ENCODE peak calls at places on chromosome 20, in seven cellular contexts. One of them, this sample, is unnamed.

GRCh38 chr20:48668451-48668946 is 159.3 kb downstream of the PREX1 start:
- DNase-seq in amygdala: peak
- DNase-seq in AG09309: no peak
- DNase-seq in effector CD8-positive, alpha-beta T cell: no peak
- DNase-seq in C1 segment of cervical spinal cord: peak
- DNase-seq in heart left ventricle: peak
- DNase-seq in choroid plexus epithelial cell: peak
- DNase-seq in this sample: peak

GRCh38 chr20:35603695-35604443 is 11.8 kb upstream of the SPAG4 start:
- DNase-seq in amygdala: no peak
- DNase-seq in AG09309: no peak
- DNase-seq in effector CD8-positive, alpha-beta T cell: no peak
- DNase-seq in C1 segment of cervical spinal cord: no peak
- DNase-seq in heart left ventricle: no peak
- DNase-seq in choroid plexus epithelial cell: no peak
- DNase-seq in this sample: no peak

GRCh38 chr20:53711333-53712211 is 117.9 kb upstream of the ZNF217 start:
- DNase-seq in amygdala: no peak
- DNase-seq in AG09309: no peak
- DNase-seq in effector CD8-positive, alpha-beta T cell: no peak
- DNase-seq in C1 segment of cervical spinal cord: no peak
- DNase-seq in heart left ventricle: no peak
- DNase-seq in choroid plexus epithelial cell: no peak
- DNase-seq in this sample: no peak

GRCh38 chr20:32445539-32446273 is 87.6 kb downstream of the ASXL1 start:
- DNase-seq in amygdala: peak
- DNase-seq in AG09309: no peak
- DNase-seq in effector CD8-positive, alpha-beta T cell: no peak
- DNase-seq in C1 segment of cervical spinal cord: peak
- DNase-seq in heart left ventricle: no peak
- DNase-seq in choroid plexus epithelial cell: no peak
- DNase-seq in this sample: peak

GRCh38 chr20:25178563-25179438 is 16.7 kb upstream of the ENTPD6 start:
- DNase-seq in amygdala: peak
- DNase-seq in AG09309: peak
- DNase-seq in effector CD8-positive, alpha-beta T cell: no peak
- DNase-seq in C1 segment of cervical spinal cord: no peak
- DNase-seq in heart left ventricle: no peak
- DNase-seq in choroid plexus epithelial cell: peak
- DNase-seq in this sample: peak

GRCh38 chr20:17385798-17386197 is 145.4 kb downstream of the BFSP1 start:
- DNase-seq in amygdala: no peak
- DNase-seq in AG09309: no peak
- DNase-seq in effector CD8-positive, alpha-beta T cell: no peak
- DNase-seq in C1 segment of cervical spinal cord: no peak
- DNase-seq in heart left ventricle: no peak
- DNase-seq in choroid plexus epithelial cell: no peak
- DNase-seq in this sample: no peak

GRCh38 chr20:19786311-19786710 is 28.3 kb downstream of the RIN2 start:
- DNase-seq in amygdala: no peak
- DNase-seq in AG09309: peak
- DNase-seq in effector CD8-positive, alpha-beta T cell: no peak
- DNase-seq in C1 segment of cervical spinal cord: no peak
- DNase-seq in heart left ventricle: peak
- DNase-seq in choroid plexus epithelial cell: peak
- DNase-seq in this sample: peak

GRCh38 chr20:481167-481566 is 18.8 kb upstream of the TBC1D20 start:
- DNase-seq in amygdala: no peak
- DNase-seq in AG09309: no peak
- DNase-seq in effector CD8-positive, alpha-beta T cell: no peak
- DNase-seq in C1 segment of cervical spinal cord: no peak
- DNase-seq in heart left ventricle: no peak
- DNase-seq in choroid plexus epithelial cell: no peak
- DNase-seq in this sample: no peak

GRCh38 chr20:63940071-63940471 is 16.1 kb downstream of the UCKL1 start:
- DNase-seq in amygdala: no peak
- DNase-seq in AG09309: no peak
- DNase-seq in effector CD8-positive, alpha-beta T cell: no peak
- DNase-seq in C1 segment of cervical spinal cord: no peak
- DNase-seq in heart left ventricle: peak
- DNase-seq in choroid plexus epithelial cell: no peak
- DNase-seq in this sample: no peak

GRCh38 chr20:63219447-63219821 is 3.5 kb upstream of the YTHDF1 start:
- DNase-seq in amygdala: no peak
- DNase-seq in AG09309: no peak
- DNase-seq in effector CD8-positive, alpha-beta T cell: no peak
- DNase-seq in C1 segment of cervical spinal cord: no peak
- DNase-seq in heart left ventricle: no peak
- DNase-seq in choroid plexus epithelial cell: no peak
- DNase-seq in this sample: no peak

GRCh38 chr20:10109621-10110020 is 74.8 kb downstream of the ANKEF1 start:
- DNase-seq in amygdala: peak
- DNase-seq in AG09309: no peak
- DNase-seq in effector CD8-positive, alpha-beta T cell: no peak
- DNase-seq in C1 segment of cervical spinal cord: peak
- DNase-seq in heart left ventricle: no peak
- DNase-seq in choroid plexus epithelial cell: no peak
- DNase-seq in this sample: peak

GRCh38 chr20:63750807-63751470 is 11.4 kb downstream of the SLC2A4RG start:
- DNase-seq in amygdala: no peak
- DNase-seq in AG09309: no peak
- DNase-seq in effector CD8-positive, alpha-beta T cell: peak
- DNase-seq in C1 segment of cervical spinal cord: no peak
- DNase-seq in heart left ventricle: peak
- DNase-seq in choroid plexus epithelial cell: no peak
- DNase-seq in this sample: no peak

GRCh38 chr20:64083380-64084208 is 604 bp downstream of the LKAAEAR1 start:
- DNase-seq in amygdala: peak
- DNase-seq in AG09309: no peak
- DNase-seq in effector CD8-positive, alpha-beta T cell: peak
- DNase-seq in C1 segment of cervical spinal cord: peak
- DNase-seq in heart left ventricle: peak
- DNase-seq in choroid plexus epithelial cell: peak
- DNase-seq in this sample: peak

GRCh38 chr20:51899674-51900073 is 97.4 kb upstream of the SALL4 start:
- DNase-seq in amygdala: no peak
- DNase-seq in AG09309: no peak
- DNase-seq in effector CD8-positive, alpha-beta T cell: no peak
- DNase-seq in C1 segment of cervical spinal cord: no peak
- DNase-seq in heart left ventricle: no peak
- DNase-seq in choroid plexus epithelial cell: no peak
- DNase-seq in this sample: no peak

GRCh38 chr20:5448449-5449118 is 131.8 kb upstream of the PROKR2 start:
- DNase-seq in amygdala: peak
- DNase-seq in AG09309: no peak
- DNase-seq in effector CD8-positive, alpha-beta T cell: peak
- DNase-seq in C1 segment of cervical spinal cord: peak
- DNase-seq in heart left ventricle: no peak
- DNase-seq in choroid plexus epithelial cell: peak
- DNase-seq in this sample: peak

GRCh38 chr20:38299963-38300362 is 4.0 kb upstream of the BPI start:
- DNase-seq in amygdala: no peak
- DNase-seq in AG09309: no peak
- DNase-seq in effector CD8-positive, alpha-beta T cell: no peak
- DNase-seq in C1 segment of cervical spinal cord: no peak
- DNase-seq in heart left ventricle: no peak
- DNase-seq in choroid plexus epithelial cell: no peak
- DNase-seq in this sample: no peak

GRCh38 chr20:1462001-1462400 is 4.6 kb downstream of the NSFL1C start:
- DNase-seq in amygdala: no peak
- DNase-seq in AG09309: no peak
- DNase-seq in effector CD8-positive, alpha-beta T cell: no peak
- DNase-seq in C1 segment of cervical spinal cord: no peak
- DNase-seq in heart left ventricle: no peak
- DNase-seq in choroid plexus epithelial cell: no peak
- DNase-seq in this sample: no peak

GRCh38 chr20:830011-830521 is 3.4 kb upstream of the FAM110A start:
- DNase-seq in amygdala: no peak
- DNase-seq in AG09309: peak
- DNase-seq in effector CD8-positive, alpha-beta T cell: no peak
- DNase-seq in C1 segment of cervical spinal cord: no peak
- DNase-seq in heart left ventricle: no peak
- DNase-seq in choroid plexus epithelial cell: no peak
- DNase-seq in this sample: no peak

GRCh38 chr20:59356662-59357061 is 56.3 kb downstream of the EDN3 start:
- DNase-seq in amygdala: no peak
- DNase-seq in AG09309: no peak
- DNase-seq in effector CD8-positive, alpha-beta T cell: no peak
- DNase-seq in C1 segment of cervical spinal cord: no peak
- DNase-seq in heart left ventricle: no peak
- DNase-seq in choroid plexus epithelial cell: no peak
- DNase-seq in this sample: no peak

GRCh38 chr20:49167811-49168507 is 20.2 kb downstream of the STAU1 start:
- DNase-seq in amygdala: no peak
- DNase-seq in AG09309: no peak
- DNase-seq in effector CD8-positive, alpha-beta T cell: no peak
- DNase-seq in C1 segment of cervical spinal cord: no peak
- DNase-seq in heart left ventricle: no peak
- DNase-seq in choroid plexus epithelial cell: no peak
- DNase-seq in this sample: no peak

GRCh38 chr20:50172347-50173013 is 18.1 kb upstream of the CEBPB start:
- DNase-seq in amygdala: peak
- DNase-seq in AG09309: no peak
- DNase-seq in effector CD8-positive, alpha-beta T cell: no peak
- DNase-seq in C1 segment of cervical spinal cord: peak
- DNase-seq in heart left ventricle: peak
- DNase-seq in choroid plexus epithelial cell: peak
- DNase-seq in this sample: peak

GRCh38 chr20:58174708-58175287 is 53.7 kb downstream of the ANKRD60 start:
- DNase-seq in amygdala: no peak
- DNase-seq in AG09309: no peak
- DNase-seq in effector CD8-positive, alpha-beta T cell: no peak
- DNase-seq in C1 segment of cervical spinal cord: no peak
- DNase-seq in heart left ventricle: peak
- DNase-seq in choroid plexus epithelial cell: peak
- DNase-seq in this sample: peak

GRCh38 chr20:7868108-7868507 is 72.2 kb downstream of the HAO1 start:
- DNase-seq in amygdala: no peak
- DNase-seq in AG09309: no peak
- DNase-seq in effector CD8-positive, alpha-beta T cell: no peak
- DNase-seq in C1 segment of cervical spinal cord: no peak
- DNase-seq in heart left ventricle: no peak
- DNase-seq in choroid plexus epithelial cell: no peak
- DNase-seq in this sample: no peak

GRCh38 chr20:13262701-13263335 is 41.7 kb downstream of the ISM1 start:
- DNase-seq in amygdala: no peak
- DNase-seq in AG09309: no peak
- DNase-seq in effector CD8-positive, alpha-beta T cell: no peak
- DNase-seq in C1 segment of cervical spinal cord: no peak
- DNase-seq in heart left ventricle: no peak
- DNase-seq in choroid plexus epithelial cell: no peak
- DNase-seq in this sample: peak

GRCh38 chr20:32777177-32777956 is 15.2 kb downstream of the DNMT3B start:
- DNase-seq in amygdala: no peak
- DNase-seq in AG09309: no peak
- DNase-seq in effector CD8-positive, alpha-beta T cell: no peak
- DNase-seq in C1 segment of cervical spinal cord: no peak
- DNase-seq in heart left ventricle: no peak
- DNase-seq in choroid plexus epithelial cell: no peak
- DNase-seq in this sample: peak

This sample was measured in astrocyte of the hippocampus.